ENCODE peak calls at places on chromosome 13, in five cellular contexts. P is occipital lobe; W is sigmoid colon; T is stimulated activated CD8-positive, alpha-beta memory T cell treated with anti-CD3 and anti-CD28 coated beads, Interleukin-2, amount 100 ng/mL, for 1 hour; D is T-helper 2 cell. G is an unnamed sample.

GRCh38 chr13:99151516-99151915 is 49.1 kb upstream of the UBAC2 start:
- DNase-seq in P (no peak), W (no peak), T (no peak), D (peak), G (peak)

GRCh38 chr13:27658569-27658968 is 36.9 kb downstream of the POLR1D start:
- DNase-seq in P (no peak), W (no peak), T (no peak), D (no peak), G (peak)

GRCh38 chr13:27728271-27728670 is 64.0 kb upstream of the GSX1 start:
- DNase-seq in P (no peak), W (no peak), T (no peak), D (no peak), G (no peak)

GRCh38 chr13:98123176-98123575 is 19.7 kb upstream of the FARP1 start:
- DNase-seq in P (no peak), W (no peak), T (no peak), D (no peak), G (no peak)

GRCh38 chr13:24865158-24865557 is 101.2 kb downstream of the RNF17 start:
- DNase-seq in P (no peak), W (no peak), T (no peak), D (no peak), G (no peak)

GRCh38 chr13:99743079-99743478 is 228.5 kb downstream of the ZIC5 start:
- DNase-seq in P (no peak), W (no peak), T (no peak), D (no peak), G (no peak)

GRCh38 chr13:112449545-112449930 is 73.4 kb downstream of the SPACA7 start:
- DNase-seq in P (no peak), W (no peak), T (no peak), D (no peak), G (no peak)

GRCh38 chr13:97976551-97977375 is 23.3 kb downstream of the IPO5 start:
- DNase-seq in P (no peak), W (no peak), T (no peak), D (no peak), G (no peak)

G was measured in BJ.